ENCODE peak calls at places on chromosomes 16 and 17, in four cellular contexts. Z, M, O and U are unnamed samples.

GRCh38 chr16:74825016-74825415 is 50.4 kb upstream of the FA2H start:
- DNase-seq in Z (no peak), O (no peak), M (no peak), U (no peak)

GRCh38 chr17:39763046-39763800 is 25.5 kb downstream of the GRB7 start:
- DNase-seq in O (no peak), Z (no peak), M (no peak), U (no peak)

GRCh38 chr16:68335175-68335574 is 24.4 kb downstream of the PRMT7 start:
- DNase-seq in Z (no peak), M (no peak), O (no peak), U (no peak)

GRCh38 chr16:11615756-11616447 is 29.2 kb upstream of the LITAF start:
- DNase-seq in M (no peak), Z (no peak), O (peak), U (no peak)

GRCh38 chr17:5693821-5694220 is 109.5 kb upstream of the NLRP1 start:
- DNase-seq in O (no peak), M (no peak), Z (no peak), U (no peak)

GRCh38 chr16:4386452-4386813 is 14.8 kb downstream of the VASN start:
- DNase-seq in O (no peak), Z (no peak), M (no peak), U (no peak)

GRCh38 chr16:7086842-7087616 is 245.6 kb upstream of the RBFOX1 start:
- DNase-seq in Z (peak), O (peak), M (no peak), U (peak)

GRCh38 chr16:30377812-30378235 is 3.2 kb downstream of the MYL11 start:
- DNase-seq in M (peak), Z (peak), O (peak), U (peak)

GRCh38 chr17:44086364-44087311 is 16.1 kb downstream of the G6PC3 start:
- DNase-seq in Z (peak), O (peak), M (no peak), U (peak)

DNA sequence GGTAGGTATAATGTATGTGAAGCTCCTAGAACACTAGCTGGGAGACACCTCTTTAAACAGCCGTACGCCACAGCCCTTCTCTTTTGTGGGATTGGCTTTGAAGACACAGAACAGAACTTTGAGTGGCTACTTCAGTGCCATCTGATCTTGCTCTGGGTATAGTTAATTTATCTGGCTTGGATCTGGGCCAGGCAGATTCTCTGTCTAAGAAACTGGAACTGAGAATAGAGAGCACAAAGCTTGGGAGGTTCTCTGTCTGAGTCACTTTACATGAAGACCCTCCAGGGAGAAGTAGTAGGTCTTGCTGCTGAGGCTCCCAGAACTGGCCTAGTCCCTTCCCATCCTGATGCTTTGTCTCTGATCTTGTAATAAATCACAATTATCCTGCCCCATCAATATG is 721.0 kb upstream of the KIF2B start:
- DNase-seq in Z (no peak), O (no peak), M (no peak), U (no peak)
- TF ChIP-seq PBX3 in Z (no peak), O (no peak), M (no peak), U (no peak)

GRCh38 chr17:35865412-35866355 is 3.0 kb downstream of the HEATR9 start:
- DNase-seq in M (no peak), O (peak), Z (no peak), U (no peak)
- TF ChIP-seq PBX3 in M (no peak), O (no peak), Z (no peak), U (no peak)

GRCh38 chr16:86764551-86764950 is 186.2 kb downstream of the FOXL1 start:
- DNase-seq in M (no peak), Z (no peak), O (no peak), U (no peak)
- TF ChIP-seq PBX3 in M (no peak), Z (no peak), O (no peak), U (no peak)

GRCh38 chr17:77164483-77165030 is 23.8 kb downstream of the SEC14L1 start:
- DNase-seq in O (peak), Z (no peak), M (no peak), U (peak)

GRCh38 chr17:77165577-77165976 is 24.8 kb downstream of the SEC14L1 start:
- DNase-seq in M (no peak), O (no peak), Z (no peak), U (no peak)

GRCh38 chr17:77163001-77163400 is 22.2 kb downstream of the SEC14L1 start:
- DNase-seq in M (no peak), Z (no peak), O (no peak), U (no peak)

GRCh38 chr17:77163521-77164280 is 22.9 kb downstream of the SEC14L1 start:
- DNase-seq in Z (no peak), O (no peak), M (no peak), U (no peak)

GRCh38 chr17:77167472-77168306 is 26.9 kb downstream of the SEC14L1 start:
- DNase-seq in M (no peak), Z (peak), O (no peak), U (no peak)
- TF ChIP-seq PBX3 in M (no peak), Z (no peak), O (no peak), U (no peak)

GRCh38 chr17:51610834-51611233 is 350.5 kb downstream of the UTP18 start:
- DNase-seq in M (no peak), Z (no peak), O (no peak), U (no peak)
- TF ChIP-seq PBX3 in M (no peak), Z (no peak), O (no peak), U (no peak)

GRCh38 chr17:42132941-42133340 is 10.3 kb downstream of the HSPB9 start:
- DNase-seq in M (no peak), Z (no peak), O (no peak), U (no peak)
- TF ChIP-seq PBX3 in M (no peak), Z (no peak), O (no peak), U (no peak)

DNA sequence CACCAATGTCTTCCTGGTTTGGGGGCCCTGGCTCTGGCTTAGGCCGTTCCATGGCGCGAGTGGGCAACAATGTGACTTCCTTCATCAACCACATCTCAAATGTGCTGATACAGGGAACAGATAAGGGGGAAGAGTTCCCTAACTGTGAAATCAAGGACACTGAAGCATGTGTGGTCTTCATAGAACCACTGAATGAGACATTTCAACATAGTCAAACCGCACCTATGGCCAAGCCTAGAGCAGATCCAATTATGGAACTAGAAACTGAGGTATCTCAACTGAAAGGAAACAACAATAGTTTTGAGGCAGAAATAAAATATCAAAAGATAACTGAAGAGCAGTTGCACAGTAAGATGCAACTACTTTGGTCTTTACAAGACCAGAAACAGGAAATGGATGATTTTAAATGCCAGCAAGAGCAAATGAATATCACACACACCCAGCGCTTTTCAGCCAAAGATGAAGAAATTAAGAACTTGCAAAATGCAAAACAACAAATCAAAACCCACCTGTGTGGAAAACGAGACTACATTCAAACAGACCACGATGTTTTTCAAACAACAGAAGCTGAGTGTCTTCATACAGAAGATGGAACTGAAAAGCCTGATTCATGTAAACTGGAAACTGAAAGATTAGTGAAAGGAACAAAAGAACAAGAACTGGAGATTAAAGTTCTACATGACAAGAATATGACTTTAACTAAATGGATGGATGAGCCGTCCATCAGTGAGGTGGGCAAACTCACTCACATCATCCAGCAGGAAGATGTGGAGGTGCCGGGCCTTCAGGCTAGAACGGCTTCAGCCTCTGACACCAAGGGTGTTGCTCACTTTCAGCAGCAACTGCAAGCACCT is 18.1 kb upstream of the LCMT1 start:
- DNase-seq in Z (no peak), M (no peak), O (no peak), U (no peak)
- TF ChIP-seq PBX3 in Z (no peak), M (no peak), O (no peak), U (no peak)

GRCh38 chr17:37708616-37709212 is 36.1 kb downstream of the HNF1B start:
- DNase-seq in M (no peak), Z (peak), O (peak), U (no peak)
- TF ChIP-seq PBX3 in M (no peak), Z (no peak), O (peak), U (no peak)

GRCh38 chr16:73126453-73126853 is 78.5 kb upstream of the ZFHX3 start:
- DNase-seq in M (no peak), O (peak), Z (peak), U (no peak)

GRCh38 chr16:73124665-73125064 is 76.7 kb upstream of the ZFHX3 start:
- DNase-seq in Z (no peak), O (no peak), M (no peak), U (no peak)

GRCh38 chr16:73125860-73126259 is 77.9 kb upstream of the ZFHX3 start:
- DNase-seq in O (no peak), Z (no peak), M (no peak), U (no peak)

GRCh38 chr16:73122604-73123386 is 74.9 kb upstream of the ZFHX3 start:
- DNase-seq in Z (no peak), M (no peak), O (no peak), U (no peak)

GRCh38 chr16:73124097-73124652 is 76.2 kb upstream of the ZFHX3 start:
- DNase-seq in O (no peak), M (no peak), Z (no peak), U (no peak)
- TF ChIP-seq PBX3 in O (no peak), M (no peak), Z (no peak), U (no peak)